ENCODE peak calls at places on chromosome 17, in five cellular contexts. Z is cardiac muscle cell; C is NCI-H510A; M is amygdala; W is activated CD4-positive, alpha-beta T cell treated with anti-CD3 and anti-CD28 coated beads for 36 hours. J is an unnamed sample.

GRCh38 chr17:82754297-82755208 is 2.7 kb downstream of the TBCD start:
- DNase-seq in Z (no peak), C (no peak), M (no peak), W (peak), J (peak)

GRCh38 chr17:72100445-72100844 is 20.4 kb upstream of the SOX9 start:
- DNase-seq in M (no peak), W (no peak), C (no peak), Z (no peak), J (no peak)

GRCh38 chr17:15954222-15954621 is 9.3 kb downstream of the ADORA2B start:
- DNase-seq in Z (peak), W (no peak), C (no peak), M (no peak), J (no peak)

GRCh38 chr17:9205520-9206159 is 184.3 kb downstream of the NTN1 start:
- DNase-seq in Z (no peak), W (no peak), M (no peak), C (no peak), J (no peak)

GRCh38 chr17:13365331-13365730 is 236.4 kb downstream of the HS3ST3A1 start:
- DNase-seq in Z (peak), C (no peak), W (no peak), M (no peak), J (no peak)

GRCh38 chr17:77325826-77326581 is 185.2 kb downstream of the SEC14L1 start:
- DNase-seq in C (no peak), Z (no peak), W (peak), M (no peak), J (peak)

GRCh38 chr17:75242461-75243042 is 18.9 kb downstream of the GGA3 start:
- DNase-seq in Z (no peak), M (no peak), C (no peak), W (peak), J (peak)

GRCh38 chr17:6035801-6036394 is 34.3 kb upstream of the WSCD1 start:
- DNase-seq in M (no peak), W (no peak), Z (no peak), C (no peak), J (no peak)

GRCh38 chr17:32936894-32937500 is 9.0 kb downstream of the TMEM98 start:
- DNase-seq in Z (peak), C (peak), M (peak), W (peak), J (peak)

GRCh38 chr17:17358866-17359265 is 55.7 kb downstream of the NT5M start:
- DNase-seq in C (no peak), M (no peak), Z (peak), W (no peak), J (no peak)

GRCh38 chr17:31508310-31509094 is 117.0 kb downstream of the RAB11FIP4 start:
- DNase-seq in Z (peak), W (peak), C (no peak), M (no peak), J (peak)

GRCh38 chr17:30950669-30951399 is 20.0 kb upstream of the RNF135 start:
- DNase-seq in Z (peak), W (no peak), M (no peak), C (peak), J (no peak)

GRCh38 chr17:673200-673681 is 41.4 kb downstream of the VPS53 start:
- DNase-seq in C (no peak), W (no peak), M (no peak), Z (no peak), J (no peak)

GRCh38 chr17:44210342-44211192 is 8.9 kb downstream of the UBTF start:
- DNase-seq in M (peak), C (peak), Z (peak), W (peak), J (peak)

GRCh38 chr17:29102741-29103181 is 59.8 kb downstream of the PIPOX start:
- DNase-seq in M (no peak), C (no peak), Z (no peak), W (no peak), J (no peak)

J was measured in activated CD4-positive, alpha-beta memory T cell treated with anti-CD3 and anti-CD28 coated beads for 36 hours.